ENCODE peak calls at places on chromosomes 16 and 17, in four cellular contexts. One of them, this sample, is unnamed.

GRCh38 chr17:28258347-28258887 is 60.6 kb upstream of the TMEM97 start:
- DNase-seq in progenitor cell of endocrine pancreas: no peak
- DNase-seq in endothelial cell: no peak
- DNase-seq in activated CD8-positive, alpha-beta T cell treated with anti-CD3 and anti-CD28 coated beads for 36 hours: no peak
- DNase-seq in this sample: no peak

GRCh38 chr16:65875362-65876199 is 490.9 kb upstream of the CDH5 start:
- DNase-seq in activated CD8-positive, alpha-beta T cell treated with anti-CD3 and anti-CD28 coated beads for 36 hours: no peak
- DNase-seq in progenitor cell of endocrine pancreas: no peak
- DNase-seq in endothelial cell: no peak
- DNase-seq in this sample: no peak

GRCh38 chr17:44556854-44557606 is at the start of gene FZD2:
- DNase-seq in progenitor cell of endocrine pancreas: peak
- DNase-seq in endothelial cell: peak
- DNase-seq in activated CD8-positive, alpha-beta T cell treated with anti-CD3 and anti-CD28 coated beads for 36 hours: peak
- DNase-seq in this sample: peak

GRCh38 chr17:48123776-48124388 is 16.3 kb downstream of the SNX11 start:
- DNase-seq in progenitor cell of endocrine pancreas: no peak
- DNase-seq in endothelial cell: no peak
- DNase-seq in activated CD8-positive, alpha-beta T cell treated with anti-CD3 and anti-CD28 coated beads for 36 hours: no peak
- DNase-seq in this sample: no peak

GRCh38 chr17:63516910-63517824 is 6.0 kb upstream of the KCNH6 start:
- DNase-seq in progenitor cell of endocrine pancreas: no peak
- DNase-seq in endothelial cell: no peak
- DNase-seq in activated CD8-positive, alpha-beta T cell treated with anti-CD3 and anti-CD28 coated beads for 36 hours: peak
- DNase-seq in this sample: no peak

GRCh38 chr16:85211247-85211910 is 99.1 kb upstream of the CIBAR2 start:
- DNase-seq in activated CD8-positive, alpha-beta T cell treated with anti-CD3 and anti-CD28 coated beads for 36 hours: no peak
- DNase-seq in endothelial cell: no peak
- DNase-seq in progenitor cell of endocrine pancreas: no peak
- DNase-seq in this sample: no peak

GRCh38 chr16:76278086-76278485 is 885 bp downstream of the CNTNAP4 start:
- DNase-seq in endothelial cell: no peak
- DNase-seq in activated CD8-positive, alpha-beta T cell treated with anti-CD3 and anti-CD28 coated beads for 36 hours: no peak
- DNase-seq in progenitor cell of endocrine pancreas: no peak
- DNase-seq in this sample: no peak

GRCh38 chr16:9650284-9650683 is 531.9 kb downstream of the GRIN2A start:
- DNase-seq in progenitor cell of endocrine pancreas: no peak
- DNase-seq in activated CD8-positive, alpha-beta T cell treated with anti-CD3 and anti-CD28 coated beads for 36 hours: no peak
- DNase-seq in endothelial cell: no peak
- DNase-seq in this sample: no peak

GRCh38 chr16:2212362-2213324 is 2.0 kb upstream of the BRICD5 start:
- DNase-seq in progenitor cell of endocrine pancreas: no peak
- DNase-seq in endothelial cell: no peak
- DNase-seq in activated CD8-positive, alpha-beta T cell treated with anti-CD3 and anti-CD28 coated beads for 36 hours: no peak
- DNase-seq in this sample: no peak

GRCh38 chr16:75860654-75861053 is 134.4 kb upstream of the CPHXL start:
- DNase-seq in activated CD8-positive, alpha-beta T cell treated with anti-CD3 and anti-CD28 coated beads for 36 hours: no peak
- DNase-seq in progenitor cell of endocrine pancreas: no peak
- DNase-seq in endothelial cell: no peak
- DNase-seq in this sample: no peak

GRCh38 chr17:15260376-15261062 is 4.6 kb downstream of the PMP22 start:
- DNase-seq in endothelial cell: peak
- DNase-seq in progenitor cell of endocrine pancreas: peak
- DNase-seq in activated CD8-positive, alpha-beta T cell treated with anti-CD3 and anti-CD28 coated beads for 36 hours: peak
- DNase-seq in this sample: peak

GRCh38 chr16:15807603-15808009 is 49.2 kb downstream of the MYH11 start:
- DNase-seq in endothelial cell: no peak
- DNase-seq in progenitor cell of endocrine pancreas: no peak
- DNase-seq in activated CD8-positive, alpha-beta T cell treated with anti-CD3 and anti-CD28 coated beads for 36 hours: no peak
- DNase-seq in this sample: no peak

GRCh38 chr16:85067431-85067830 is 39.8 kb downstream of the KIAA0513 start:
- DNase-seq in activated CD8-positive, alpha-beta T cell treated with anti-CD3 and anti-CD28 coated beads for 36 hours: no peak
- DNase-seq in endothelial cell: no peak
- DNase-seq in progenitor cell of endocrine pancreas: no peak
- DNase-seq in this sample: no peak

GRCh38 chr17:65737451-65737850 is 176.0 kb upstream of the AXIN2 start:
- DNase-seq in progenitor cell of endocrine pancreas: no peak
- DNase-seq in activated CD8-positive, alpha-beta T cell treated with anti-CD3 and anti-CD28 coated beads for 36 hours: no peak
- DNase-seq in endothelial cell: no peak
- DNase-seq in this sample: no peak

GRCh38 chr16:29663020-29663828 is at the start of gene SPN:
- DNase-seq in progenitor cell of endocrine pancreas: no peak
- DNase-seq in activated CD8-positive, alpha-beta T cell treated with anti-CD3 and anti-CD28 coated beads for 36 hours: peak
- DNase-seq in endothelial cell: no peak
- DNase-seq in this sample: no peak

GRCh38 chr16:87604572-87605135 is 2.3 kb downstream of the JPH3 start:
- DNase-seq in activated CD8-positive, alpha-beta T cell treated with anti-CD3 and anti-CD28 coated beads for 36 hours: no peak
- DNase-seq in progenitor cell of endocrine pancreas: no peak
- DNase-seq in endothelial cell: no peak
- DNase-seq in this sample: no peak

GRCh38 chr17:16106161-16106891 is 106.7 kb downstream of the TTC19 start:
- DNase-seq in progenitor cell of endocrine pancreas: no peak
- DNase-seq in activated CD8-positive, alpha-beta T cell treated with anti-CD3 and anti-CD28 coated beads for 36 hours: no peak
- DNase-seq in endothelial cell: no peak
- DNase-seq in this sample: no peak

GRCh38 chr17:60695960-60696359 is 18.3 kb downstream of the BCAS3 start:
- DNase-seq in activated CD8-positive, alpha-beta T cell treated with anti-CD3 and anti-CD28 coated beads for 36 hours: no peak
- DNase-seq in endothelial cell: no peak
- DNase-seq in progenitor cell of endocrine pancreas: no peak
- DNase-seq in this sample: no peak

GRCh38 chr16:9154576-9155410 is 63.3 kb downstream of the HAPSTR1 start:
- DNase-seq in endothelial cell: no peak
- DNase-seq in progenitor cell of endocrine pancreas: no peak
- DNase-seq in activated CD8-positive, alpha-beta T cell treated with anti-CD3 and anti-CD28 coated beads for 36 hours: no peak
- DNase-seq in this sample: no peak

GRCh38 chr17:58006563-58006923 is 503 bp downstream of the SRSF1 start:
- DNase-seq in progenitor cell of endocrine pancreas: peak
- DNase-seq in activated CD8-positive, alpha-beta T cell treated with anti-CD3 and anti-CD28 coated beads for 36 hours: peak
- DNase-seq in endothelial cell: peak
- DNase-seq in this sample: no peak

GRCh38 chr16:89697161-89697615 is 4.3 kb downstream of the SPATA2L start:
- DNase-seq in progenitor cell of endocrine pancreas: no peak
- DNase-seq in activated CD8-positive, alpha-beta T cell treated with anti-CD3 and anti-CD28 coated beads for 36 hours: no peak
- DNase-seq in endothelial cell: no peak
- DNase-seq in this sample: no peak

GRCh38 chr17:67401598-67402504 is 24.8 kb downstream of the PITPNC1 start:
- DNase-seq in activated CD8-positive, alpha-beta T cell treated with anti-CD3 and anti-CD28 coated beads for 36 hours: no peak
- DNase-seq in progenitor cell of endocrine pancreas: no peak
- DNase-seq in endothelial cell: no peak
- DNase-seq in this sample: no peak

GRCh38 chr16:49921791-49922456 is 66.0 kb upstream of the ZNF423 start:
- DNase-seq in activated CD8-positive, alpha-beta T cell treated with anti-CD3 and anti-CD28 coated beads for 36 hours: peak
- DNase-seq in endothelial cell: peak
- DNase-seq in progenitor cell of endocrine pancreas: peak
- DNase-seq in this sample: peak

GRCh38 chr17:27481327-27481726 is 25.1 kb downstream of the KSR1 start:
- DNase-seq in endothelial cell: no peak
- DNase-seq in progenitor cell of endocrine pancreas: no peak
- DNase-seq in activated CD8-positive, alpha-beta T cell treated with anti-CD3 and anti-CD28 coated beads for 36 hours: peak
- DNase-seq in this sample: no peak

GRCh38 chr16:87945351-87946042 is 5.7 kb upstream of the BANP start:
- DNase-seq in progenitor cell of endocrine pancreas: peak
- DNase-seq in endothelial cell: no peak
- DNase-seq in activated CD8-positive, alpha-beta T cell treated with anti-CD3 and anti-CD28 coated beads for 36 hours: peak
- DNase-seq in this sample: no peak

DNA sequence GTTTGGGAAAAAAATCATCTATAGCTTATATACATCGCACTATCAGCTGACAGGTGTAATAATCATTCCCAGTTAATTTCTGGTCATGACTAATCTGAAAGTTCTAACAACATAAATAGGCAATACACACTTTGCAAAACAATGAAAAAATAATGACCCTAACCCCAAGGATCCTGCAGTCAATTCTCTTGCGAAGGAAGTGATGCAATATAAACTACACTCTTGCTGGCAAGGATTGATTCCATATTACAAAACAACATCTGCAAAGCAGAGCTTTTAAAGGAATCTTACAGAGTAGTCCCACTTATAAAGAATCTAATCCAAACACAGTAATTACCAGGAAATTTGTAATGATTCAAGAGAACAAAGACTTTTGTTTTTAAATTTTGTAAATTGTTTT is 73.4 kb downstream of the MYO1D start:
- DNase-seq in endothelial cell: no peak
- DNase-seq in progenitor cell of endocrine pancreas: no peak
- DNase-seq in activated CD8-positive, alpha-beta T cell treated with anti-CD3 and anti-CD28 coated beads for 36 hours: no peak
- DNase-seq in this sample: no peak
- TF ChIP-seq CTCF in endothelial cell: no peak
- TF ChIP-seq CTCF in progenitor cell of endocrine pancreas: no peak
- TF ChIP-seq CTCF in activated CD8-positive, alpha-beta T cell treated with anti-CD3 and anti-CD28 coated beads for 36 hours: no peak
- TF ChIP-seq CTCF in this sample: no peak

GRCh38 chr17:82983510-82984248 is 95.7 kb upstream of the METRNL start:
- DNase-seq in endothelial cell: no peak
- DNase-seq in progenitor cell of endocrine pancreas: no peak
- DNase-seq in activated CD8-positive, alpha-beta T cell treated with anti-CD3 and anti-CD28 coated beads for 36 hours: no peak
- DNase-seq in this sample: no peak

GRCh38 chr17:82980632-82981031 is 98.8 kb upstream of the METRNL start:
- DNase-seq in endothelial cell: no peak
- DNase-seq in progenitor cell of endocrine pancreas: no peak
- DNase-seq in activated CD8-positive, alpha-beta T cell treated with anti-CD3 and anti-CD28 coated beads for 36 hours: no peak
- DNase-seq in this sample: no peak

GRCh38 chr17:82978765-82979349 is 100.6 kb upstream of the METRNL start:
- DNase-seq in activated CD8-positive, alpha-beta T cell treated with anti-CD3 and anti-CD28 coated beads for 36 hours: no peak
- DNase-seq in endothelial cell: no peak
- DNase-seq in progenitor cell of endocrine pancreas: no peak
- DNase-seq in this sample: no peak

GRCh38 chr17:82979718-82980117 is 99.7 kb upstream of the METRNL start:
- DNase-seq in activated CD8-positive, alpha-beta T cell treated with anti-CD3 and anti-CD28 coated beads for 36 hours: no peak
- DNase-seq in endothelial cell: no peak
- DNase-seq in progenitor cell of endocrine pancreas: no peak
- DNase-seq in this sample: no peak

DNA sequence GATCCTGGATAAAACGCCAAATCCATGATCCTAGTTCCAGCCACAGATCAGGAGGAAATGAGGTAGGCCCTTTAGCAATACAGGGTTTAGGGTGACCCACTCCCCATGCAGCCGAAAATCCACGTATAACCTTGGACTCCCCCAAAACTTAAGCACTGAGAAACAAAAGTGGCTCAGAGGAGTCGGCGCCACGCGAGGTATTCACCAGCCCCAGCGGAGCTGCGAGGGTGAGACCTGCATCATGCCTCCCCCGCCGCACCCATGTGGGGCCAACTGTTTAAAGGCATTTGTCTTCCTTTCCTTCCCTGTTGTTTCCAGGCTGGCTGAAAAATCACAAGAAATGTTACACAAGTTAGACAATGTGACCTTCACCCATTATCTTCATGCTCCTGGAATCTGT is 98.3 kb upstream of the METRNL start:
- DNase-seq in endothelial cell: no peak
- DNase-seq in progenitor cell of endocrine pancreas: no peak
- DNase-seq in activated CD8-positive, alpha-beta T cell treated with anti-CD3 and anti-CD28 coated beads for 36 hours: no peak
- DNase-seq in this sample: no peak
- TF ChIP-seq CTCF in endothelial cell: no peak
- TF ChIP-seq CTCF in progenitor cell of endocrine pancreas: no peak
- TF ChIP-seq CTCF in activated CD8-positive, alpha-beta T cell treated with anti-CD3 and anti-CD28 coated beads for 36 hours: no peak
- TF ChIP-seq CTCF in this sample: no peak

GRCh38 chr16:86517652-86518258 is 7.4 kb downstream of the FOXF1 start:
- DNase-seq in activated CD8-positive, alpha-beta T cell treated with anti-CD3 and anti-CD28 coated beads for 36 hours: peak
- DNase-seq in progenitor cell of endocrine pancreas: peak
- DNase-seq in endothelial cell: peak
- DNase-seq in this sample: no peak
- TF ChIP-seq CTCF in activated CD8-positive, alpha-beta T cell treated with anti-CD3 and anti-CD28 coated beads for 36 hours: peak
- TF ChIP-seq CTCF in progenitor cell of endocrine pancreas: peak
- TF ChIP-seq CTCF in endothelial cell: peak
- TF ChIP-seq CTCF in this sample: peak

GRCh38 chr17:37488009-37488604 is 1.6 kb upstream of the DUSP14 start:
- DNase-seq in endothelial cell: no peak
- DNase-seq in progenitor cell of endocrine pancreas: no peak
- DNase-seq in activated CD8-positive, alpha-beta T cell treated with anti-CD3 and anti-CD28 coated beads for 36 hours: no peak
- DNase-seq in this sample: no peak

GRCh38 chr17:37488607-37489196 is 989 bp upstream of the DUSP14 start:
- DNase-seq in activated CD8-positive, alpha-beta T cell treated with anti-CD3 and anti-CD28 coated beads for 36 hours: peak
- DNase-seq in progenitor cell of endocrine pancreas: peak
- DNase-seq in endothelial cell: peak
- DNase-seq in this sample: no peak

GRCh38 chr17:37490638-37491614 is 1.2 kb downstream of the DUSP14 start:
- DNase-seq in progenitor cell of endocrine pancreas: no peak
- DNase-seq in activated CD8-positive, alpha-beta T cell treated with anti-CD3 and anti-CD28 coated beads for 36 hours: peak
- DNase-seq in endothelial cell: peak
- DNase-seq in this sample: no peak

GRCh38 chr17:37490022-37490587 is 414 bp downstream of the DUSP14 start:
- DNase-seq in activated CD8-positive, alpha-beta T cell treated with anti-CD3 and anti-CD28 coated beads for 36 hours: peak
- DNase-seq in progenitor cell of endocrine pancreas: peak
- DNase-seq in endothelial cell: peak
- DNase-seq in this sample: no peak

GRCh38 chr17:37489197-37490001 is at the start of gene DUSP14:
- DNase-seq in endothelial cell: peak
- DNase-seq in activated CD8-positive, alpha-beta T cell treated with anti-CD3 and anti-CD28 coated beads for 36 hours: peak
- DNase-seq in progenitor cell of endocrine pancreas: peak
- DNase-seq in this sample: peak
- TF ChIP-seq CTCF in endothelial cell: no peak
- TF ChIP-seq CTCF in activated CD8-positive, alpha-beta T cell treated with anti-CD3 and anti-CD28 coated beads for 36 hours: no peak
- TF ChIP-seq CTCF in progenitor cell of endocrine pancreas: no peak
- TF ChIP-seq CTCF in this sample: peak

GRCh38 chr16:80503144-80503543 is 37.6 kb upstream of the DYNLRB2 start:
- DNase-seq in activated CD8-positive, alpha-beta T cell treated with anti-CD3 and anti-CD28 coated beads for 36 hours: no peak
- DNase-seq in endothelial cell: no peak
- DNase-seq in progenitor cell of endocrine pancreas: no peak
- DNase-seq in this sample: no peak

DNA sequence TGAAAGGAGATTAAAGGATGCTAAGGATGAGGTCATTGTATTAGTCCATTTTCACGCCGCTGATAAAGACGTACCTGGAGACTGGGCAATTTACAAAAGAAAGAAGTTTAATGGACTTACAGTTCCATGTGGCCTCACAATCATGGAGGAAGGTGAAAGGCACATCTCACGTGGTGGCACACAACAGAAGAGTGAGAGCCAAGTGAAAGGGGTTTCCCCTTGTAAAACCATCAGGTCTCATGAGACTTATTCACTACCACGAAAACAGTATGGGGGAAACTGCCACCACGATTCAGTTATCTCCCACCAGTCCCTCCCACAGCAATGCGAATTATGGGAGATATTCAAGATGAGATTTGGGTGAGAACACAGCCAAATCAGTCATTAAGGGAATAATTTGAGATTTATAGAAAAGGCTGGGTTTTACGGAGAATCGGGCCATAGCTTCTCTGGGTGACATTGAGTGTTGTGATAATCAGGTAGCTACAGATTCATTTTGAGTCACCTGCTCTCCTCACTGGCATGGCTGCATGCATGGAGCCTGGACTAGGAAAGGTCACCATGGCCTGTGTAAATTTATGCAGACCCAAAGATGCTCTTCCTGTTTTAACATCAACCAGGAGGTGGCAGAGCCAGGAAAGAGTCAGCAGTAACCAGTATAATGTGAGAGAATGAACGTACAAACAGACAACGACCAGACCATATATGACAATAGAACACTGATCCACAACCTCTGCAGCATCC is 40.5 kb upstream of the DYNLRB2 start:
- DNase-seq in endothelial cell: no peak
- DNase-seq in progenitor cell of endocrine pancreas: no peak
- DNase-seq in activated CD8-positive, alpha-beta T cell treated with anti-CD3 and anti-CD28 coated beads for 36 hours: peak
- DNase-seq in this sample: no peak
- TF ChIP-seq CTCF in endothelial cell: no peak
- TF ChIP-seq CTCF in progenitor cell of endocrine pancreas: no peak
- TF ChIP-seq CTCF in activated CD8-positive, alpha-beta T cell treated with anti-CD3 and anti-CD28 coated beads for 36 hours: no peak
- TF ChIP-seq CTCF in this sample: no peak